ENCODE peak calls at places on chromosome 22, in eight cellular contexts. Z, W, N, T, G, J, R and M are unnamed samples.

GRCh38 chr22:34502821-34503220 is 563.1 kb upstream of the ISX start:
- DNase-seq in N (no peak), T (no peak), J (no peak), Z (no peak), W (no peak), G (no peak), R (no peak), M (no peak)

GRCh38 chr22:27717094-27717493 is 84.5 kb downstream of the MN1 start:
- DNase-seq in T (no peak), R (no peak), W (no peak), N (no peak), Z (no peak), J (no peak), G (no peak), M (no peak)

GRCh38 chr22:46052801-46053562 is 76.0 kb upstream of the WNT7B start:
- DNase-seq in W (no peak), N (no peak), G (peak), T (no peak), Z (no peak), J (no peak), R (no peak), M (no peak)

GRCh38 chr22:46867106-46867505 is 104.7 kb downstream of the TBC1D22A start:
- DNase-seq in J (no peak), N (no peak), G (no peak), T (no peak), W (no peak), R (no peak), Z (no peak), M (no peak)

GRCh38 chr22:19147193-19147780 is 2.8 kb downstream of the GSC2 start:
- DNase-seq in Z (no peak), R (no peak), G (no peak), W (no peak), J (no peak), T (no peak), N (no peak), M (no peak)

GRCh38 chr22:40668611-40669390 is 10.5 kb upstream of the MCHR1 start:
- DNase-seq in G (no peak), W (peak), N (peak), Z (peak), T (peak), J (no peak), R (no peak), M (peak)

GRCh38 chr22:28014141-28015055 is 95.3 kb upstream of the PITPNB start:
- DNase-seq in W (no peak), J (no peak), T (no peak), R (no peak), Z (no peak), G (no peak), N (no peak), M (no peak)

GRCh38 chr22:17009640-17010291 is 1.7 kb upstream of the GAB4 start:
- DNase-seq in N (no peak), G (no peak), W (no peak), R (peak), J (no peak), T (no peak), Z (no peak), M (no peak)

GRCh38 chr22:26522592-26522991 is 10.3 kb upstream of the TFIP11 start:
- DNase-seq in T (no peak), J (no peak), R (no peak), G (no peak), N (no peak), Z (no peak), W (no peak), M (no peak)

GRCh38 chr22:38549106-38549884 is 20.7 kb downstream of the DMC1 start:
- DNase-seq in G (no peak), R (no peak), Z (no peak), T (no peak), J (no peak), W (no peak), N (no peak), M (no peak)

GRCh38 chr22:30185129-30185528 is 61.4 kb downstream of the LIF start:
- DNase-seq in R (no peak), N (no peak), Z (peak), G (no peak), T (no peak), W (no peak), J (no peak), M (no peak)

GRCh38 chr22:25437414-25438160 is 126.9 kb upstream of the GRK3 start:
- DNase-seq in Z (no peak), J (no peak), R (peak), G (no peak), W (no peak), N (no peak), T (no peak), M (no peak)

GRCh38 chr22:31218565-31219262 is 6.6 kb downstream of the LIMK2 start:
- DNase-seq in J (no peak), T (no peak), N (no peak), W (no peak), Z (no peak), G (no peak), R (no peak), M (no peak)

GRCh38 chr22:39959640-39960447 is at the start of gene TMA7B:
- DNase-seq in J (no peak), N (no peak), W (no peak), R (no peak), Z (peak), G (peak), T (peak), M (peak)

DNA sequence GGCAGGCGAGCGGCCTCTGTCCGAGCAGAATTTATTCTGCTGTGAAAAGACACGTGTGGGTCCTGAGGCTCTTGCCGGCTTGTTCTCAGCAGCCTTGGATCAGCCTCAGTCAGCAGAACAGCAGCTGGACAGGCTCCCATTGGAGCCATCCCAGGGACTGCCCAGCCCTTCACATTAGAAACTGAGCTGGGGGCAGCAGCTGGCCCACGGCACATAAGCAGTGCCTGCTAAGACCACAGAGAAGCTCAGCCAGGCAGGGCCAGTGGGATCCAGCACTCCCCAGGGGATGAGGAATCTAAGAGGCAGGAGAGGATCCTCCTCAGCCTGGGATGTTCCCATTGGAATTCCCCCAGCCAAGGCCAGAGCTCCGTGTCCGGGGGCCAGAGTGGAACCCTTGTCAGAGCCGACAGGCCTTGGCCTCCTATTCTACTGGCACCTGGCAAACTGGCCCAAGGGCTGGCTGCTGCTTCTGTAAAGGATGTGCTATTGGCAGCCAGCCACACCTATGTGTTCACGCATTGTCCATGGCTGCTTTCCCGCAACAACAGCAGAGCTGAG is 18.2 kb downstream of the RTN4R start:
- DNase-seq in W (no peak), Z (peak), R (no peak), T (no peak), G (no peak), J (no peak), N (no peak), M (no peak)
- TF ChIP-seq RAD21 in W (no peak), Z (no peak), R (no peak), T (no peak), G (no peak), J (no peak), N (no peak), M (no peak)

DNA sequence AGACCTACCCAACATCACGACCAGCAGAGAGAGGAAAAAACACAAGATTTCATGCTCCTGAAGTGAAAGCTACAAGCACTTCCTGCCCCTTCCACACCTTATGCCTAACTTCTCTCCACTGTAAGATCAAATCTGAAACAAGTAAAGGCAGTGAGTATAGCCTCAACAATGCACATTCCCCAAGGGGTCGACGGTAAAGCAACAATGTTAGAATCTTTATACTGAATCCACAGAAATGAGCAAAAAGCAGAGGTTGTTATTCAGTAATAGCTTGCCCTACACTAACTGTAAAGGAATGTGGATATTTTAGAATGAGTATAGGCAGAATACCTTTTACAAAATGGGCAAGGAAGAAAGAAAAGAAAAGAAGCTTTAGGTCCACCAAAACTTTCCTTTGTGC is 15.6 kb downstream of the ARFGAP3 start:
- DNase-seq in J (no peak), G (no peak), T (no peak), Z (peak), R (no peak), W (no peak), N (no peak), M (no peak)
- TF ChIP-seq RAD21 in J (no peak), G (no peak), T (no peak), Z (no peak), R (no peak), W (no peak), N (no peak), M (no peak)

DNA sequence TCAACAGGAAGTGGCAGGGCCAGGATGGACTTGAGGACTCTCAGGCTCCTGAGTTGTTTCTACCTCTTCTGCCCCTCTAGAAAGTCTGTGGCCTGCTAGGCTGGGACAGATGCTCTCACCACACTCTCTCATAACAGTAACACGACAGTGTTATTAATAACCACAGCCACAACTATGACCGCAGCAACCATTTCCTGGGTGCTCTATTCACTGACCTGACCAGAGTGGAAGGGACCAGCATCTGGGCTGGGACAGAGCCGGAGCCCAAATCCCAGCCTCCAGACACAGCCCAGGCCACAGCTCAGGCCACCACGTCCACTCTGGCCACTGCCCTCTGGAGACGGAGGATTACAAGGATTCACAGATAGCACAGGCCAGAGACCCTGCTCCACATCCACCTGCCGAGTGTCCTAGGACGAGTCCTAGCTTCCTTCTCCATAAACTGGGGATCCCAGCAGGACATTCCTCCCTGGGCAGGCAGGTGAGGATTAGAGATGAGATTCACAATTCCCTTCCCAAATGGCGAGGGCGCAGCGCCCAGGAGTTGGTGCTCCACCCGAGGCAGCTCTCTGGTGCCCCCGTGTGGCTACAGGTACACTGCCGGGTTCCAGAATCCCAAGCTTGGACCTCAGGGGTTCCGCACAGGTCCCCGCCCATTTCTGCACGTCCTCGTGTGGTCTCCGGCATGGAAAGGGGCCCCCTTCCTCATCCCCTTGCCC is 7.1 kb downstream of the PNPLA5 start:
- DNase-seq in J (peak), N (no peak), Z (peak), G (peak), W (no peak), T (peak), R (peak), M (peak)
- TF ChIP-seq RAD21 in J (peak), N (peak), Z (peak), G (peak), W (no peak), T (no peak), R (peak), M (peak)

DNA sequence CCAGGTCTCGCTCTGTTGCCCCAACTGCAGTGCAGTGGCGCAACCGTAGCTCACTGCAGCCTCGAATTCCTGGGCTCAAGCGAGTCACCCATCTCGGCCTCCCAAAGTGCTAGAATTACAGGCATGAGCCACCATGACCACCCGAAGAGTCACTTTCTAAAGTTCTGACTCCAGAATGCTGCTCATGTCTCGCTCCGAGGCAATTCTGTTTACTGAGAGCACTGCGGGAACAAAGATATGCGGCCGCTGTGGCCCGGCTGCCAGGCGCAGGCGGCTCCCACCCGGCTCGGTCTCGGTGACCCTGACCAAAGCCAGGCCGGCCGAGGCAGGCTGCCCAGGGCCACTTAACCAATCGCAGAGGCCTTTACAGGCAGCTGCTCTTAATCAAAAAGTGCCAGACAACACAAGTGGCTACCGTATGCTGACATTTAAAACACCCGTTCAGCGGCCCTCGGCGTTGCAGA is 78.7 kb downstream of the PHF21B start:
- DNase-seq in Z (peak), R (no peak), N (no peak), T (no peak), W (no peak), J (no peak), G (peak), M (no peak)
- TF ChIP-seq RAD21 in Z (no peak), R (no peak), N (no peak), T (no peak), W (no peak), J (no peak), G (no peak), M (no peak)

GRCh38 chr22:35894937-35895708 is 133.5 kb downstream of the RBFOX2 start:
- DNase-seq in W (no peak), J (no peak), R (no peak), Z (peak), N (no peak), T (no peak), G (peak), M (no peak)
- TF ChIP-seq RAD21 in W (no peak), J (no peak), R (no peak), Z (no peak), N (no peak), T (no peak), G (peak), M (no peak)

DNA sequence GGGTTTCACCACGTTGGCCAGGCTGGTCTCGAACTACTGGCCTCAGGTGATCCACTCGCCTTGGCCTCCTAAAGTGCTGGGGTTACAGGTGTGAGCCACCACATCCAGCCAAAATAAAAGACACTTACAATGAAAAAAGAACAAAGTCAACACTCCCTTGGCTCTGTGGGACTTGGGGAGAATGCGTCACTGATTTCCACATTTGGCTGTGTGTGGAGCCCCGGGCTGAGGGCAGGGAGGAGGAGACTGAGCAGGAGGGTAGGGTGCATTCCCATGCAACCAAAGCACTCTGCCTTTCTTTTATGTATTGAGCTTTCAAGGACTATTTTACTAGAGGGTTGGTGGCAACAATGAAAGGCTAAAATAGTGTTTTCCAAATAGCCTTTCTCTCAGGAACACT is 10.3 kb upstream of the SERPIND1 start:
- DNase-seq in Z (no peak), J (no peak), W (no peak), R (no peak), T (no peak), N (no peak), G (no peak), M (no peak)
- TF ChIP-seq RAD21 in Z (no peak), J (no peak), W (no peak), R (no peak), T (no peak), N (no peak), G (no peak), M (no peak)

GRCh38 chr22:35552186-35552842 is 11.7 kb downstream of the RASD2 start:
- DNase-seq in R (peak), T (peak), J (no peak), W (peak), G (peak), Z (no peak), N (peak), M (peak)
- TF ChIP-seq RAD21 in R (no peak), T (no peak), J (no peak), W (no peak), G (no peak), Z (no peak), N (no peak), M (no peak)

GRCh38 chr22:22593964-22594656 is 35.0 kb upstream of the PRAME start:
- DNase-seq in T (peak), G (peak), W (peak), J (no peak), Z (peak), R (peak), N (peak), M (no peak)
- TF ChIP-seq RAD21 in T (no peak), G (peak), W (no peak), J (peak), Z (peak), R (peak), N (peak), M (peak)

GRCh38 chr22:36466258-36466657 is 15.2 kb downstream of the TXN2 start:
- DNase-seq in W (no peak), G (no peak), N (no peak), R (no peak), Z (no peak), T (no peak), J (no peak), M (no peak)

GRCh38 chr22:36467042-36467810 is 14.2 kb downstream of the TXN2 start:
- DNase-seq in R (no peak), N (peak), Z (peak), J (no peak), W (no peak), G (no peak), T (no peak), M (no peak)

GRCh38 chr22:36470162-36470993 is 11.1 kb downstream of the TXN2 start:
- DNase-seq in N (peak), T (peak), G (peak), W (peak), Z (peak), R (peak), J (no peak), M (peak)

GRCh38 chr22:36469094-36469710 is 12.2 kb downstream of the TXN2 start:
- DNase-seq in Z (no peak), J (no peak), R (no peak), T (no peak), N (no peak), G (no peak), W (no peak), M (no peak)

GRCh38 chr22:36467946-36468345 is 13.5 kb downstream of the TXN2 start:
- DNase-seq in T (peak), G (no peak), N (peak), J (no peak), W (no peak), R (no peak), Z (peak), M (peak)
- TF ChIP-seq RAD21 in T (no peak), G (no peak), N (peak), J (no peak), W (no peak), R (no peak), Z (peak), M (no peak)